ENCODE peak calls at places on chromosomes 5 and 9, in five cellular contexts. One of them, this sample, is unnamed.

GRCh38 chr9:77016111-77016525 is 3.3 kb upstream of the FOXB2 start:
- DNase-seq in AG04450: no peak
- DNase-seq in A549: no peak
- DNase-seq in tibial artery: no peak
- DNase-seq in neural progenitor cell: peak
- DNase-seq in this sample: no peak

GRCh38 chr5:141363952-141364660 is at the start of gene PCDHGA5:
- DNase-seq in AG04450: no peak
- DNase-seq in A549: peak
- DNase-seq in tibial artery: no peak
- DNase-seq in neural progenitor cell: no peak
- DNase-seq in this sample: no peak

GRCh38 chr9:101738566-101739183 is at the start of gene GRIN3A:
- DNase-seq in neural progenitor cell: peak
- DNase-seq in A549: peak
- DNase-seq in tibial artery: no peak
- DNase-seq in AG04450: no peak
- DNase-seq in this sample: no peak

GRCh38 chr9:123589666-123590239 is 233.8 kb downstream of the CRB2 start:
- DNase-seq in A549: no peak
- DNase-seq in tibial artery: no peak
- DNase-seq in AG04450: no peak
- DNase-seq in neural progenitor cell: no peak
- DNase-seq in this sample: no peak

GRCh38 chr9:124381073-124381945 is 33.9 kb downstream of the PSMB7 start:
- DNase-seq in neural progenitor cell: no peak
- DNase-seq in AG04450: no peak
- DNase-seq in tibial artery: no peak
- DNase-seq in A549: no peak
- DNase-seq in this sample: peak

GRCh38 chr5:107893642-107894041 is 222.9 kb upstream of the EFNA5 start:
- DNase-seq in neural progenitor cell: no peak
- DNase-seq in tibial artery: no peak
- DNase-seq in A549: no peak
- DNase-seq in AG04450: no peak
- DNase-seq in this sample: peak

GRCh38 chr9:15722888-15723287 is 170.0 kb downstream of the CCDC171 start:
- DNase-seq in neural progenitor cell: peak
- DNase-seq in A549: no peak
- DNase-seq in tibial artery: no peak
- DNase-seq in AG04450: no peak
- DNase-seq in this sample: no peak

GRCh38 chr5:119161430-119161829 is 90.5 kb downstream of the DMXL1 start:
- DNase-seq in tibial artery: no peak
- DNase-seq in AG04450: no peak
- DNase-seq in A549: no peak
- DNase-seq in neural progenitor cell: no peak
- DNase-seq in this sample: no peak

GRCh38 chr9:121169094-121169601 is 32.5 kb downstream of the RAB14 start:
- DNase-seq in neural progenitor cell: no peak
- DNase-seq in A549: peak
- DNase-seq in tibial artery: peak
- DNase-seq in AG04450: no peak
- DNase-seq in this sample: no peak

GRCh38 chr5:81426347-81426746 is 32.4 kb upstream of the ACOT12 start:
- DNase-seq in AG04450: no peak
- DNase-seq in A549: no peak
- DNase-seq in neural progenitor cell: no peak
- DNase-seq in tibial artery: no peak
- DNase-seq in this sample: no peak

GRCh38 chr9:102124465-102124864 is 386.0 kb upstream of the GRIN3A start:
- DNase-seq in tibial artery: no peak
- DNase-seq in AG04450: no peak
- DNase-seq in neural progenitor cell: no peak
- DNase-seq in A549: no peak
- DNase-seq in this sample: no peak

GRCh38 chr9:125428060-125428481 is 166.4 kb downstream of the GAPVD1 start:
- DNase-seq in A549: peak
- DNase-seq in AG04450: no peak
- DNase-seq in neural progenitor cell: no peak
- DNase-seq in tibial artery: no peak
- DNase-seq in this sample: no peak

GRCh38 chr5:176533390-176533789 is 3.8 kb downstream of the RNF44 start:
- DNase-seq in tibial artery: no peak
- DNase-seq in A549: no peak
- DNase-seq in neural progenitor cell: no peak
- DNase-seq in AG04450: no peak
- DNase-seq in this sample: no peak

DNA sequence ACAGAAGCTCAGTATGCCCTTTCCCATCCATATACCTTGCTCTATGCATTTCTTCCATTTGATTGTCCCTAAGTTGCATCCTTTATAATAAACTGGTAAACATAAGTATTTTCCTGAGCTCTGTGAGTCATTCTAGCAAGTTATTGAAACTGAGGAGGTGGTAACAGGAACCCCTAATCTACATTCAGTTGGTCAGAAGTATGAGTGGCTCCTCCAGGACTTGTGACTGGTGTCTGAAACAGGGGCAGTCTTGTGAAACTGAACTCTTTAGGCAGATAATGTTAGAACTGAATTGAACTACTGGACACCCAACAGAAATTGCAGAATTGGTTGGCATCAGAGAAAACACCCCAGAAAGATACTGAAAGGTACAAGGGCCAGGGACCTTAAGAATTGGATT is 133.1 kb upstream of the POU5F2 start:
- DNase-seq in neural progenitor cell: no peak
- DNase-seq in tibial artery: no peak
- DNase-seq in A549: no peak
- DNase-seq in AG04450: no peak
- DNase-seq in this sample: no peak
- TF ChIP-seq CTCF in neural progenitor cell: no peak
- TF ChIP-seq CTCF in tibial artery: no peak
- TF ChIP-seq CTCF in A549: no peak
- TF ChIP-seq CTCF in AG04450: no peak
- TF ChIP-seq CTCF in this sample: no peak

GRCh38 chr9:71762900-71763653 is 5.2 kb downstream of the CEMIP2 start:
- DNase-seq in AG04450: no peak
- DNase-seq in tibial artery: no peak
- DNase-seq in A549: peak
- DNase-seq in neural progenitor cell: no peak
- DNase-seq in this sample: peak

GRCh38 chr9:71761938-71762353 is 6.4 kb downstream of the CEMIP2 start:
- DNase-seq in AG04450: no peak
- DNase-seq in A549: no peak
- DNase-seq in tibial artery: no peak
- DNase-seq in neural progenitor cell: no peak
- DNase-seq in this sample: no peak

GRCh38 chr9:71758277-71758676 is 10.0 kb downstream of the CEMIP2 start:
- DNase-seq in A549: no peak
- DNase-seq in AG04450: no peak
- DNase-seq in tibial artery: no peak
- DNase-seq in neural progenitor cell: no peak
- DNase-seq in this sample: no peak

GRCh38 chr9:71758785-71759184 is 9.5 kb downstream of the CEMIP2 start:
- DNase-seq in neural progenitor cell: no peak
- DNase-seq in A549: peak
- DNase-seq in tibial artery: no peak
- DNase-seq in AG04450: no peak
- DNase-seq in this sample: no peak

GRCh38 chr9:71760901-71761300 is 7.4 kb downstream of the CEMIP2 start:
- DNase-seq in tibial artery: no peak
- DNase-seq in AG04450: no peak
- DNase-seq in neural progenitor cell: peak
- DNase-seq in A549: peak
- DNase-seq in this sample: no peak
- H3K4me3 ChIP-seq in tibial artery: no peak
- H3K4me3 ChIP-seq in AG04450: no peak
- H3K4me3 ChIP-seq in neural progenitor cell: peak
- H3K4me3 ChIP-seq in A549: peak
- H3K4me3 ChIP-seq in this sample: no peak

DNA sequence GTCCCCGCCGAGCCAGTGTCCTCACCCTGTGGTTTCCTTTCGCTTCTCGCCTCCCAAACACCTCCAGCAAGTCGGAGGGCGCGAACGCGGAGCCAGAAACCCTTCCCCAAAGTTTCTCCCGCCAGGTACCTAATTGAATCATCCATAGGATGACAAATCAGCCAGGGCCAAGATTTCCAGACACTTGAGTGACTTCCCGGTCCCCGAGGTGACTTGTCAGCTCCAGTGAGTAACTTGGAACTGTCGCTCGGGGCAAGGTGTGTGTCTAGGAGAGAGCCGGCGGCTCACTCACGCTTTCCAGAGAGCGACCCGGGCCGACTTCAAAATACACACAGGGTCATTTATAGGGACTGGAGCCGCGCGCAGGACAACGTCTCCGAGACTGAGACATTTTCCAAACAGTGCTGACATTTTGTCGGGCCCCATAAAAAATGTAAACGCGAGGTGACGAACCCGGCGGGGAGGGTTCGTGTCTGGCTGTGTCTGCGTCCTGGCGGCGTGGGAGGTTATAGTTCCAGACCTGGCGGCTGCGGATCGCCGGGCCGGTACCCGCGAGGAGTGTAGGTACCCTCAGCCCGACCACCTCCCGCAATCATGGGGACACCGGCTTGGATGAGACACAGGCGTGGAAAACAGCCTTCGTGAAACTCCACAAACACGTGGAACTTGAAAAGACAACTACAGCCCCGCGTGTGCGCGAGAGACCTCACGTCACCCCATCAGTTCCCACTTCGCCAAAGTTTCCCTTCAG is 1.4 kb downstream of the GLIS3 start:
- DNase-seq in A549: peak
- DNase-seq in neural progenitor cell: peak
- DNase-seq in tibial artery: peak
- DNase-seq in AG04450: no peak
- DNase-seq in this sample: no peak
- TF ChIP-seq CTCF in A549: no peak
- TF ChIP-seq CTCF in neural progenitor cell: no peak
- TF ChIP-seq CTCF in tibial artery: no peak
- TF ChIP-seq CTCF in AG04450: peak
- TF ChIP-seq CTCF in this sample: peak

GRCh38 chr9:93953492-93954435 is 1.4 kb downstream of the BARX1 start:
- DNase-seq in tibial artery: no peak
- DNase-seq in A549: no peak
- DNase-seq in neural progenitor cell: peak
- DNase-seq in AG04450: no peak
- DNase-seq in this sample: no peak

GRCh38 chr9:93950619-93951601 is 4.2 kb downstream of the BARX1 start:
- DNase-seq in A549: no peak
- DNase-seq in AG04450: no peak
- DNase-seq in neural progenitor cell: peak
- DNase-seq in tibial artery: no peak
- DNase-seq in this sample: no peak

GRCh38 chr9:93951655-93952118 is 3.5 kb downstream of the BARX1 start:
- DNase-seq in A549: no peak
- DNase-seq in tibial artery: no peak
- DNase-seq in neural progenitor cell: peak
- DNase-seq in AG04450: no peak
- DNase-seq in this sample: no peak

GRCh38 chr9:93952784-93953491 is 2.2 kb downstream of the BARX1 start:
- DNase-seq in AG04450: no peak
- DNase-seq in tibial artery: no peak
- DNase-seq in A549: no peak
- DNase-seq in neural progenitor cell: peak
- DNase-seq in this sample: no peak

DNA sequence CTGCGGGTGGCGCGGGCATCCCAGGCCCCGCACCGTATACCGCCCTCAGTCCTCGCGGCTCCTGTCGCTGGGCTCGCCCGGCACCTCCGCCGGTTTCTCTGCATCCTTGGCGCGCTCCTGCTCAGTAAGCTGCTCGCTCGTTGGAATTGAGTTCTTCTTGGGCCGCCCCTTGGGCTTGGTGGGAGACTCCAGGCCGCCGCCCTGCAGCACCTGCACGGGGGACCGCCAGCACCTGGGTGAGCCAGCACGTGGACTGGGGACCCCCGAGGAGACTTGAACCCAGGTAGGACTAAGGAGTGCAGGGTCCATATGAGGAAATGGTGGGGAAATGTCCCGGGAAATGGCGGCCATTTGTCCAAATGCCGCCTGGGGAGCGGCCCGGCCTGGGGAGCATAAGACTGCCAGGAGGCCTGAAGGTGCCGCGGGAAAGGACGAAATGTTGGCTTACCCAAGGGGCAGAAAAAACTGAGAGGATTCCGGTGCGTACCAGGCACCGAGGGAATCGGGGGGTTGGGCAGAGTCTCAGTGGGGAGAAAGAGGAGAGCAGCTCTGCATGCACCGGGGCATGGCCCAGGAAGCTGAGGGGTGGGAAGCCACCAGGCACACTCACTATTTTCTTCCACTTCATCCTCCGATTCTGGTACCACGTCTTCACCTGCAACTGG is 2.9 kb downstream of the BARX1 start:
- DNase-seq in AG04450: no peak
- DNase-seq in tibial artery: no peak
- DNase-seq in neural progenitor cell: peak
- DNase-seq in A549: no peak
- DNase-seq in this sample: no peak
- H3K4me3 ChIP-seq in AG04450: no peak
- H3K4me3 ChIP-seq in tibial artery: peak
- H3K4me3 ChIP-seq in neural progenitor cell: no peak
- H3K4me3 ChIP-seq in A549: no peak
- H3K4me3 ChIP-seq in this sample: no peak

GRCh38 chr5:8247485-8247884 is 378.5 kb downstream of the MTRR start:
- DNase-seq in tibial artery: no peak
- DNase-seq in A549: no peak
- DNase-seq in AG04450: no peak
- DNase-seq in neural progenitor cell: no peak
- DNase-seq in this sample: no peak
- TF ChIP-seq CTCF in tibial artery: peak
- TF ChIP-seq CTCF in A549: no peak
- TF ChIP-seq CTCF in AG04450: peak
- TF ChIP-seq CTCF in neural progenitor cell: peak
- TF ChIP-seq CTCF in this sample: no peak

DNA sequence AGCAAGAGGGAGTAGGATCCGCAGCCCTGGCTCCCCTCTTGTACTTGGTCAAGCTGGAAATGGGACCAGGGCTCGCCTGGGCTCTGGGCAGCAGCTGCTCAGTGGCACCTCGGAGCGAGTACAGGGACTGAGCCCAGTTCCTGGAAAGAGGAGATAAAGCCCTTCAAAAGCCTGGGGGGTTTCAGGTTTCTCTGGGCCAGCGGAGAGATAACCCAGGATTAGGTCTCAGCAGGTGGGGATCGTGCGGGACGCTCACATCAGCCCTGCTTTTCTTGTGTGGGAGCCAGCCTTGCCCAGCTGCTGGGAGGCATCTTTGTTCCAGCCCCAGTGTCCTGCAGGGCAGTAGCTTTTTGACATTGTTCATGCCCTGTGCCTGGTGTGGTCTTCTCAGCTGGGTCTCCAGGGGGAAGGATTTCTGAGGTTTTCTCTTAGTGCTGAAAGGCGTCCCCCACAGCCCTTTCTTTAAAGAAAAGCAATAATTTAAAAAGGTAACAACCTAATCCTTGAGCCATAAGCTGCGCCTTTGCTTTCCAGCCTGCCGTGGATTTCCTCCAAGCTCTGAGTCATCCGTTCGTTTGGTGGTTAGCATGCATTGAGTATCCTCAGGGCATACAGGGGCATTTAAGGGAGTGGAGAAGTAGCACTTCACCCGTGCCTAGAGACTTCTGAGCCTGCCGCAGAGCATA is 657 bp upstream of the TNC start:
- DNase-seq in A549: peak
- DNase-seq in AG04450: peak
- DNase-seq in tibial artery: peak
- DNase-seq in neural progenitor cell: peak
- DNase-seq in this sample: peak
- H3K4me3 ChIP-seq in A549: peak
- H3K4me3 ChIP-seq in AG04450: peak
- H3K4me3 ChIP-seq in tibial artery: peak
- H3K4me3 ChIP-seq in neural progenitor cell: peak
- H3K4me3 ChIP-seq in this sample: peak